ENCODE peak calls at places on chromosomes 2 and 18, in five cellular contexts. U, V, K, Z and N are unnamed samples.

GRCh38 chr2:241018051-241018891 is 19.9 kb downstream of the SNED1 start:
- DNase-seq in U (no peak), V (no peak), K (peak; percentile 16), Z (no peak), N (no peak)

GRCh38 chr2:105118960-105119359 is 81.1 kb downstream of the MRPS9 start:
- DNase-seq in U (no peak), V (no peak), K (no peak), Z (no peak), N (no peak)

GRCh38 chr2:202965810-202966454 is 48.7 kb upstream of the NBEAL1 start:
- DNase-seq in U (no peak), V (no peak), K (peak; percentile 50), Z (no peak), N (no peak)

GRCh38 chr18:55331301-55331700 is 256.7 kb downstream of the TCF4 start:
- DNase-seq in U (no peak), V (no peak), K (no peak), Z (no peak), N (no peak)

GRCh38 chr2:239879423-239880084 is 145.6 kb downstream of the NDUFA10 start:
- DNase-seq in U (no peak), V (no peak), K (no peak), Z (no peak), N (no peak)

GRCh38 chr2:230908595-230909191 is 16.3 kb downstream of the GPR55 start:
- DNase-seq in U (no peak), V (no peak), K (peak; percentile 94), Z (no peak), N (peak; percentile 67)

GRCh38 chr2:53913721-53914120 is 54.0 kb upstream of the GPR75 start:
- DNase-seq in U (no peak), V (no peak), K (peak; percentile 83), Z (no peak), N (no peak)

GRCh38 chr18:62070306-62070705 is 116.5 kb downstream of the PIGN start:
- DNase-seq in U (no peak), V (no peak), K (no peak), Z (no peak), N (no peak)

GRCh38 chr2:17136231-17136630 is 382.0 kb downstream of the RAD51AP2 start:
- DNase-seq in U (no peak), V (no peak), K (no peak), Z (no peak), N (no peak)
- H3K27ac ChIP-seq in U (no peak overlapping the region), V (no peak overlapping the region), K (no peak overlapping the region), Z (no peak overlapping the region), N (no peak overlapping the region)

GRCh38 chr2:219398721-219399333 is 11.1 kb upstream of the DNPEP start:
- DNase-seq in U (no peak), V (peak; percentile 53), K (peak; percentile 37), Z (no peak), N (no peak)
- H3K27ac ChIP-seq in U (no peak overlapping the region), V (peak overlapping the region; percentile 58), K (no peak overlapping the region), Z (no peak overlapping the region), N (no peak overlapping the region)

GRCh38 chr2:24365051-24365450 is 4.7 kb upstream of the ITSN2 start:
- DNase-seq in U (peak; percentile 63), V (peak; percentile 85), K (peak; percentile 26), Z (peak; percentile 82), N (no peak)
- H3K27ac ChIP-seq in U (no peak overlapping the region), V (peak overlapping the region; percentile 79), K (no peak overlapping the region), Z (peak overlapping the region; percentile 34), N (no peak overlapping the region)

GRCh38 chr2:127086800-127087737 is 19.9 kb downstream of the BIN1 start:
- DNase-seq in U (peak; percentile 95), V (no peak), K (peak; percentile 50), Z (peak; percentile 79), N (no peak)
- H3K27ac ChIP-seq in U (peak overlapping the region; percentile 90), V (peak overlapping the region; percentile 23), K (no peak overlapping the region), Z (peak overlapping the region; percentile 82), N (peak overlapping the region; percentile 83)